ENCODE peak calls at places on chromosomes 12 and 14, in seven cellular contexts. G, A, Y, T, K, L and R are unnamed samples.

GRCh38 chr12:109736552-109737108 is 23.0 kb downstream of the FAM222A start:
- DNase-seq in G (no peak), A (peak; percentile 73), Y (peak; percentile 30), T (peak; percentile 51), K (no peak), L (peak; percentile 36), R (peak; percentile 77)

GRCh38 chr12:57341275-57341990 is 89.4 kb downstream of the R3HDM2 start:
- DNase-seq in G (no peak), A (no peak), Y (no peak), T (no peak), K (peak; percentile 4), L (no peak), R (no peak)

GRCh38 chr12:41121374-41121773 is 66.7 kb upstream of the PDZRN4 start:
- DNase-seq in G (no peak), A (no peak), Y (no peak), T (no peak), K (no peak), L (no peak), R (no peak)

GRCh38 chr12:94941440-94941862 is 62.0 kb downstream of the NDUFA12 start:
- DNase-seq in G (peak; percentile 26), A (peak; percentile 65), Y (no peak), T (peak; percentile 92), K (peak; percentile 70), L (no peak), R (peak; percentile 89)

GRCh38 chr12:65891987-65892481 is 67.8 kb downstream of the HMGA2 start:
- DNase-seq in G (no peak), A (peak; percentile 86), Y (peak; percentile 91), T (peak; percentile 100), K (peak; percentile 99), L (peak; percentile 68), R (peak; percentile 92)

GRCh38 chr14:60093088-60093487 is 1.4 kb downstream of the PCNX4 start:
- DNase-seq in G (no peak), A (no peak), Y (no peak), T (no peak), K (no peak), L (no peak), R (no peak)

GRCh38 chr12:50542448-50542847 is 37.7 kb downstream of the DIP2B start:
- DNase-seq in G (no peak), A (no peak), Y (peak; percentile 40), T (peak; percentile 37), K (no peak), L (no peak), R (peak; percentile 18)

GRCh38 chr12:28611501-28611900 is 421.2 kb downstream of the CCDC91 start:
- DNase-seq in G (no peak), A (no peak), Y (no peak), T (no peak), K (no peak), L (no peak), R (no peak)

GRCh38 chr14:55780156-55780946 is 200.3 kb downstream of the KTN1 start:
- DNase-seq in G (no peak), A (peak; percentile 30), Y (no peak), T (peak; percentile 18), K (peak; percentile 29), L (no peak), R (peak; percentile 61)

GRCh38 chr14:90903101-90903500 is 86.9 kb upstream of the TTC7B start:
- DNase-seq in G (peak; percentile 29), A (peak; percentile 56), Y (peak; percentile 70), T (peak; percentile 47), K (peak; percentile 8), L (peak; percentile 50), R (peak; percentile 78)

GRCh38 chr14:33704486-33704885 is 246.4 kb downstream of the EGLN3 start:
- DNase-seq in G (no peak), A (no peak), Y (no peak), T (no peak), K (no peak), L (no peak), R (no peak)

GRCh38 chr12:87196329-87196728 is 832.9 kb downstream of the C12orf50 start:
- DNase-seq in G (no peak), A (no peak), Y (no peak), T (no peak), K (no peak), L (no peak), R (no peak)

GRCh38 chr14:64170190-64170589 is 124.0 kb downstream of the ESR2 start:
- DNase-seq in G (no peak), A (no peak), Y (no peak), T (no peak), K (no peak), L (no peak), R (no peak)

GRCh38 chr12:75374971-75375370 is 15.9 kb upstream of the GLIPR1L2 start:
- DNase-seq in G (no peak), A (no peak), Y (no peak), T (no peak), K (no peak), L (no peak), R (no peak)

GRCh38 chr12:20549115-20549719 is 145.9 kb upstream of the SLCO1C1 start:
- DNase-seq in G (no peak), A (peak; percentile 57), Y (peak; percentile 31), T (no peak), K (no peak), L (no peak), R (no peak)

GRCh38 chr12:112664569-112664968 is 127.0 kb upstream of the RPH3A start:
- DNase-seq in G (no peak), A (peak; percentile 7), Y (peak; percentile 66), T (no peak), K (no peak), L (no peak), R (peak; percentile 16)

GRCh38 chr14:60590907-60591510 is 58.3 kb downstream of the SIX1 start:
- DNase-seq in G (no peak), A (no peak), Y (no peak), T (peak; percentile 15), K (peak; percentile 39), L (no peak), R (peak; percentile 25)

GRCh38 chr12:54890339-54890738 is 36.0 kb downstream of the MUCL1 start:
- DNase-seq in G (no peak), A (no peak), Y (no peak), T (no peak), K (no peak), L (no peak), R (no peak)

GRCh38 chr12:116821291-116821690 is 60.0 kb downstream of the HRK start:
- DNase-seq in G (no peak), A (no peak), Y (no peak), T (no peak), K (no peak), L (no peak), R (no peak)

GRCh38 chr14:99733551-99734405 is 49.7 kb downstream of the CYP46A1 start:
- DNase-seq in G (no peak), A (no peak), Y (no peak), T (no peak), K (no peak), L (peak; percentile 34), R (no peak)

GRCh38 chr12:122517877-122518276 is 8.9 kb downstream of the RSRC2 start:
- DNase-seq in G (no peak), A (peak; percentile 51), Y (no peak), T (peak; percentile 94), K (peak; percentile 92), L (no peak), R (peak; percentile 58)

GRCh38 chr14:73888971-73889370 is 2.3 kb downstream of the ZNF410 start:
- DNase-seq in G (no peak), A (no peak), Y (no peak), T (peak; percentile 73), K (peak; percentile 42), L (no peak), R (peak; percentile 10)

GRCh38 chr14:81464253-81465001 is 64.3 kb upstream of the STON2 start:
- DNase-seq in G (peak; percentile 41), A (peak; percentile 68), Y (peak; percentile 60), T (peak; percentile 62), K (peak; percentile 14), L (no peak), R (peak; percentile 65)

GRCh38 chr14:81105378-81105777 is 115.4 kb downstream of the GTF2A1 start:
- DNase-seq in G (no peak), A (no peak), Y (no peak), T (no peak), K (no peak), L (no peak), R (no peak)

GRCh38 chr14:32692441-32692840 is 246.2 kb upstream of the NPAS3 start:
- DNase-seq in G (no peak), A (no peak), Y (no peak), T (no peak), K (no peak), L (no peak), R (no peak)

GRCh38 chr14:105076296-105076804 is 11.1 kb upstream of the GPR132 start:
- DNase-seq in G (no peak), A (no peak), Y (no peak), T (no peak), K (no peak), L (no peak), R (no peak)

GRCh38 chr14:55756563-55756962 is 176.6 kb downstream of the KTN1 start:
- DNase-seq in G (no peak), A (no peak), Y (no peak), T (no peak), K (no peak), L (no peak), R (no peak)

GRCh38 chr14:102646615-102647014 is 54.2 kb downstream of the RCOR1 start:
- DNase-seq in G (no peak), A (no peak), Y (no peak), T (no peak), K (no peak), L (no peak), R (no peak)

GRCh38 chr12:24270464-24270863 is 321.0 kb upstream of the SOX5 start:
- DNase-seq in G (no peak), A (no peak), Y (no peak), T (no peak), K (no peak), L (no peak), R (no peak)

GRCh38 chr12:49647280-49647679 is 23.9 kb downstream of the PRPF40B start:
- DNase-seq in G (no peak), A (no peak), Y (no peak), T (no peak), K (no peak), L (no peak), R (no peak)

GRCh38 chr14:31505411-31505810 is 17.6 kb upstream of the GPR33 start:
- DNase-seq in G (no peak), A (peak; percentile 23), Y (peak; percentile 8), T (peak; percentile 52), K (peak; percentile 16), L (no peak), R (peak; percentile 67)

GRCh38 chr12:87618199-87618598 is 411.0 kb downstream of the C12orf50 start:
- DNase-seq in G (no peak), A (no peak), Y (no peak), T (no peak), K (no peak), L (no peak), R (no peak)

GRCh38 chr14:82067221-82067620 is 533.6 kb upstream of the SEL1L start:
- DNase-seq in G (no peak), A (no peak), Y (no peak), T (no peak), K (no peak), L (no peak), R (no peak)

GRCh38 chr14:79136437-79137430 is 966.6 kb downstream of the NRXN3 start:
- DNase-seq in G (no peak), A (no peak), Y (no peak), T (no peak), K (no peak), L (no peak), R (no peak)

GRCh38 chr12:56530390-56531055 is 8.9 kb downstream of the RBMS2 start:
- DNase-seq in G (no peak), A (no peak), Y (no peak), T (no peak), K (no peak), L (no peak), R (no peak)